ENCODE peak calls at places on chromosome 19, in eight cellular contexts. One of them, this sample, is unnamed.

GRCh38 chr19:30817965-30818364 is 445.8 kb downstream of the ZNF536 start:
- DNase-seq in right lobe of liver: no peak
- DNase-seq in K562: no peak
- DNase-seq in Panc1: no peak
- DNase-seq in mesenchymal stem cell: no peak
- DNase-seq in cardiac muscle cell: no peak
- DNase-seq in neuronal stem cell: no peak
- DNase-seq in CD8-positive, alpha-beta T cell: no peak
- DNase-seq in this sample: no peak

GRCh38 chr19:30516586-30516985 is 144.4 kb downstream of the ZNF536 start:
- DNase-seq in right lobe of liver: no peak
- DNase-seq in K562: no peak
- DNase-seq in Panc1: no peak
- DNase-seq in mesenchymal stem cell: no peak
- DNase-seq in cardiac muscle cell: no peak
- DNase-seq in neuronal stem cell: no peak
- DNase-seq in CD8-positive, alpha-beta T cell: no peak
- DNase-seq in this sample: no peak

GRCh38 chr19:7605490-7606222 is 10.0 kb downstream of the CAMSAP3 start:
- DNase-seq in right lobe of liver: no peak
- DNase-seq in K562: peak; percentile 95
- DNase-seq in Panc1: peak; percentile 12
- DNase-seq in mesenchymal stem cell: peak; percentile 14
- DNase-seq in cardiac muscle cell: no peak
- DNase-seq in neuronal stem cell: no peak
- DNase-seq in CD8-positive, alpha-beta T cell: no peak
- DNase-seq in this sample: peak; percentile 16

GRCh38 chr19:29771708-29772415 is 39.9 kb upstream of the CCNE1 start:
- DNase-seq in right lobe of liver: peak; percentile 66
- DNase-seq in K562: peak; percentile 79
- DNase-seq in Panc1: peak; percentile 28
- DNase-seq in mesenchymal stem cell: peak; percentile 69
- DNase-seq in cardiac muscle cell: peak; percentile 77
- DNase-seq in neuronal stem cell: peak; percentile 38
- DNase-seq in CD8-positive, alpha-beta T cell: no peak
- DNase-seq in this sample: peak; percentile 70

GRCh38 chr19:2733930-2734588 is 5.8 kb downstream of the SLC39A3 start:
- DNase-seq in right lobe of liver: no peak
- DNase-seq in K562: no peak
- DNase-seq in Panc1: no peak
- DNase-seq in mesenchymal stem cell: no peak
- DNase-seq in cardiac muscle cell: no peak
- DNase-seq in neuronal stem cell: no peak
- DNase-seq in CD8-positive, alpha-beta T cell: no peak
- DNase-seq in this sample: no peak

GRCh38 chr19:28330831-28331230 is 882.1 kb downstream of the UQCRFS1 start:
- DNase-seq in right lobe of liver: no peak
- DNase-seq in K562: no peak
- DNase-seq in Panc1: no peak
- DNase-seq in mesenchymal stem cell: no peak
- DNase-seq in cardiac muscle cell: no peak
- DNase-seq in neuronal stem cell: no peak
- DNase-seq in CD8-positive, alpha-beta T cell: no peak
- DNase-seq in this sample: no peak

GRCh38 chr19:51593969-51594773 is 23.1 kb downstream of the ZNF175 start:
- DNase-seq in right lobe of liver: peak; percentile 100
- DNase-seq in K562: peak; percentile 97
- DNase-seq in Panc1: peak; percentile 68
- DNase-seq in mesenchymal stem cell: peak; percentile 97
- DNase-seq in cardiac muscle cell: peak; percentile 99
- DNase-seq in neuronal stem cell: peak; percentile 95
- DNase-seq in CD8-positive, alpha-beta T cell: peak; percentile 95
- DNase-seq in this sample: peak; percentile 99

GRCh38 chr19:13162749-13163608 is 12.8 kb downstream of the IER2 start:
- DNase-seq in right lobe of liver: peak; percentile 99
- DNase-seq in K562: peak; percentile 94
- DNase-seq in Panc1: no peak
- DNase-seq in mesenchymal stem cell: peak; percentile 97
- DNase-seq in cardiac muscle cell: peak; percentile 97
- DNase-seq in neuronal stem cell: peak; percentile 93
- DNase-seq in CD8-positive, alpha-beta T cell: peak; percentile 63
- DNase-seq in this sample: peak; percentile 96

GRCh38 chr19:33241091-33241529 is 15.5 kb upstream of the SLC7A10 start:
- DNase-seq in right lobe of liver: peak; percentile 87
- DNase-seq in K562: no peak
- DNase-seq in Panc1: no peak
- DNase-seq in mesenchymal stem cell: no peak
- DNase-seq in cardiac muscle cell: no peak
- DNase-seq in neuronal stem cell: no peak
- DNase-seq in CD8-positive, alpha-beta T cell: no peak
- DNase-seq in this sample: no peak

GRCh38 chr19:3604987-3605343 is 1.7 kb downstream of the TBXA2R start:
- DNase-seq in right lobe of liver: no peak
- DNase-seq in K562: no peak
- DNase-seq in Panc1: no peak
- DNase-seq in mesenchymal stem cell: no peak
- DNase-seq in cardiac muscle cell: no peak
- DNase-seq in neuronal stem cell: no peak
- DNase-seq in CD8-positive, alpha-beta T cell: peak; percentile 41
- DNase-seq in this sample: no peak

GRCh38 chr19:2791876-2792275 is 6.6 kb downstream of the THOP1 start:
- DNase-seq in right lobe of liver: peak; percentile 73
- DNase-seq in K562: no peak
- DNase-seq in Panc1: no peak
- DNase-seq in mesenchymal stem cell: no peak
- DNase-seq in cardiac muscle cell: no peak
- DNase-seq in neuronal stem cell: no peak
- DNase-seq in CD8-positive, alpha-beta T cell: no peak
- DNase-seq in this sample: no peak

GRCh38 chr19:54462072-54462712 is 1.4 kb downstream of the LENG9 start:
- DNase-seq in right lobe of liver: peak; percentile 63
- DNase-seq in K562: peak; percentile 5
- DNase-seq in Panc1: no peak
- DNase-seq in mesenchymal stem cell: peak; percentile 22
- DNase-seq in cardiac muscle cell: no peak
- DNase-seq in neuronal stem cell: no peak
- DNase-seq in CD8-positive, alpha-beta T cell: no peak
- DNase-seq in this sample: peak; percentile 73

DNA sequence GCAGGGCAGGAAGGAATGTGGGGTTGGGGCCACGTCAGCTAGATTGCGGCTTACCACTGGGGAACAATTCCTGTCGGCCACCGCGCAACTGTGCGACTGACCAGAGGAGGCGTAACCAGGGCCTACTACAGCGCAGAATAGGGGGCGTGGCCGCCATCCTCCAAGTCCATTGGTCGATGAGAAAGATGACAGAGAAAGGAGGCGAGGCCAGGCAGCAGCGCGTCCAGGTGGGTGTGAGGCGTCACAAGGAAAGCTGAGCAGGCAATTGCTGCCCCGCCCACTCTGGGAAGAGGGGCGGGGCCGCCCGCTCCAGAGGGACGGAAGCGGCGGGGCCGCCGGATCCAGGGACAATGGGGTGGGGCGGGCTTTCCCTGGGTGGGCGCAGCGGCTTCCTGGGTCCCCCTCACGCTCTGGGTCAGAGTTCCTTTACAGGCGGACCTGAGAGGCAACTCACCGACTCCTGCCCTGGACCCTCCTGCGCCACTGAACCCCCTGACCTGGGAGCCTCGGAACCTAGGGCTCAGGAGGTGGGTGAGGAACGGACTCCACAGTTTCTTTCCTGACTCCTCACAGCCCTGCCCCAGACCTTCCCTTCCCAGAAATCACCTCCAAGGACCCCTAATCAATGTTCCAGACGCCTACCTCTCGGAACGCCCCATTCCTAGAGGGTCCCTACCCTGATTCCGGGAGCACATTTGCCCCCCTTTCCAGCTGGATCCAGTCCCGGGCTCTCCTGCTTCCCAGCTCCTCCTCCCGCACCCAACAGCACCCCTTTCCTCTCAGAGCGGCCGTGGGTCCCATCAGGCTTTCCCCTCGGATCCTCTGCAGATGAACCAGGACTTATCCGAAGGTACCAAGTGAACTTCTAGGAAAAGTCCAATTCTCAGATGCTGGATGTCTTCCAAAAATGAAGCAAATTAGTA is 101.5 kb upstream of the ZNF492 start:
- DNase-seq in right lobe of liver: no peak
- DNase-seq in K562: no peak
- DNase-seq in Panc1: no peak
- DNase-seq in mesenchymal stem cell: no peak
- DNase-seq in cardiac muscle cell: no peak
- DNase-seq in neuronal stem cell: no peak
- DNase-seq in CD8-positive, alpha-beta T cell: no peak
- DNase-seq in this sample: peak; percentile 95
- H3K4me3 ChIP-seq in right lobe of liver: peak overlapping the region; percentile 16
- H3K4me3 ChIP-seq in K562: no peak overlapping the region
- H3K4me3 ChIP-seq in Panc1: no peak overlapping the region
- H3K4me3 ChIP-seq in mesenchymal stem cell: no peak overlapping the region
- H3K4me3 ChIP-seq in cardiac muscle cell: no peak overlapping the region
- H3K4me3 ChIP-seq in neuronal stem cell: no peak overlapping the region
- H3K4me3 ChIP-seq in CD8-positive, alpha-beta T cell: no peak overlapping the region
- H3K4me3 ChIP-seq in this sample: peak overlapping the region; percentile 48

GRCh38 chr19:37936166-37936565 is 29.2 kb downstream of the SIPA1L3 start:
- DNase-seq in right lobe of liver: peak; percentile 51
- DNase-seq in K562: no peak
- DNase-seq in Panc1: no peak
- DNase-seq in mesenchymal stem cell: no peak
- DNase-seq in cardiac muscle cell: no peak
- DNase-seq in neuronal stem cell: no peak
- DNase-seq in CD8-positive, alpha-beta T cell: no peak
- DNase-seq in this sample: peak; percentile 37
- H3K4me1 ChIP-seq in right lobe of liver: no peaks in the 10 kb centered on the region
- H3K4me1 ChIP-seq in K562: no peaks in the 10 kb centered on the region
- H3K4me1 ChIP-seq in Panc1: peaks cover 26% of the 10 kb centered on the region
- H3K4me1 ChIP-seq in mesenchymal stem cell: peaks cover 18% of the 10 kb centered on the region
- H3K4me1 ChIP-seq in cardiac muscle cell: peaks cover 34% of the 10 kb centered on the region
- H3K4me1 ChIP-seq in neuronal stem cell: peaks cover 10% of the 10 kb centered on the region
- H3K4me1 ChIP-seq in CD8-positive, alpha-beta T cell: no peaks in the 10 kb centered on the region
- H3K4me1 ChIP-seq in this sample: peaks cover 23% of the 10 kb centered on the region

GRCh38 chr19:41235480-41235879 is 16.5 kb downstream of the AXL start:
- DNase-seq in right lobe of liver: no peak
- DNase-seq in K562: no peak
- DNase-seq in Panc1: no peak
- DNase-seq in mesenchymal stem cell: no peak
- DNase-seq in cardiac muscle cell: no peak
- DNase-seq in neuronal stem cell: no peak
- DNase-seq in CD8-positive, alpha-beta T cell: no peak
- DNase-seq in this sample: no peak

GRCh38 chr19:41239961-41240574 is 21.0 kb downstream of the AXL start:
- DNase-seq in right lobe of liver: no peak
- DNase-seq in K562: no peak
- DNase-seq in Panc1: no peak
- DNase-seq in mesenchymal stem cell: no peak
- DNase-seq in cardiac muscle cell: no peak
- DNase-seq in neuronal stem cell: no peak
- DNase-seq in CD8-positive, alpha-beta T cell: no peak
- DNase-seq in this sample: no peak

GRCh38 chr19:41241859-41242258 is 22.3 kb upstream of the HNRNPUL1 start:
- DNase-seq in right lobe of liver: no peak
- DNase-seq in K562: no peak
- DNase-seq in Panc1: no peak
- DNase-seq in mesenchymal stem cell: no peak
- DNase-seq in cardiac muscle cell: no peak
- DNase-seq in neuronal stem cell: no peak
- DNase-seq in CD8-positive, alpha-beta T cell: no peak
- DNase-seq in this sample: no peak

GRCh38 chr19:41238244-41238643 is 19.2 kb downstream of the AXL start:
- DNase-seq in right lobe of liver: no peak
- DNase-seq in K562: no peak
- DNase-seq in Panc1: no peak
- DNase-seq in mesenchymal stem cell: no peak
- DNase-seq in cardiac muscle cell: no peak
- DNase-seq in neuronal stem cell: no peak
- DNase-seq in CD8-positive, alpha-beta T cell: no peak
- DNase-seq in this sample: no peak

GRCh38 chr19:41239363-41239762 is 20.3 kb downstream of the AXL start:
- DNase-seq in right lobe of liver: no peak
- DNase-seq in K562: no peak
- DNase-seq in Panc1: no peak
- DNase-seq in mesenchymal stem cell: no peak
- DNase-seq in cardiac muscle cell: no peak
- DNase-seq in neuronal stem cell: no peak
- DNase-seq in CD8-positive, alpha-beta T cell: no peak
- DNase-seq in this sample: no peak
- H3K36me3 ChIP-seq in right lobe of liver: no peaks in the 10 kb centered on the region
- H3K36me3 ChIP-seq in K562: no peaks in the 10 kb centered on the region
- H3K36me3 ChIP-seq in Panc1: peaks cover under 1% of the 10 kb centered on the region
- H3K36me3 ChIP-seq in mesenchymal stem cell: peaks cover 81% of the 10 kb centered on the region
- H3K36me3 ChIP-seq in cardiac muscle cell: peaks cover 14% of the 10 kb centered on the region
- H3K36me3 ChIP-seq in neuronal stem cell: peaks cover 44% of the 10 kb centered on the region
- H3K36me3 ChIP-seq in CD8-positive, alpha-beta T cell: no peaks in the 10 kb centered on the region
- H3K36me3 ChIP-seq in this sample: no peaks in the 10 kb centered on the region

GRCh38 chr19:36379510-36379819 is 464 bp upstream of the ZFP14 start:
- DNase-seq in right lobe of liver: peak; percentile 54
- DNase-seq in K562: no peak
- DNase-seq in Panc1: no peak
- DNase-seq in mesenchymal stem cell: no peak
- DNase-seq in cardiac muscle cell: no peak
- DNase-seq in neuronal stem cell: no peak
- DNase-seq in CD8-positive, alpha-beta T cell: no peak
- DNase-seq in this sample: no peak

GRCh38 chr19:36371886-36372285 is 7.1 kb downstream of the ZFP14 start:
- DNase-seq in right lobe of liver: no peak
- DNase-seq in K562: no peak
- DNase-seq in Panc1: no peak
- DNase-seq in mesenchymal stem cell: no peak
- DNase-seq in cardiac muscle cell: no peak
- DNase-seq in neuronal stem cell: no peak
- DNase-seq in CD8-positive, alpha-beta T cell: no peak
- DNase-seq in this sample: no peak

GRCh38 chr19:36378625-36379509 is at the start of gene ZFP14:
- DNase-seq in right lobe of liver: peak; percentile 97
- DNase-seq in K562: peak; percentile 98
- DNase-seq in Panc1: peak; percentile 82
- DNase-seq in mesenchymal stem cell: peak; percentile 94
- DNase-seq in cardiac muscle cell: peak; percentile 96
- DNase-seq in neuronal stem cell: peak; percentile 93
- DNase-seq in CD8-positive, alpha-beta T cell: peak; percentile 91
- DNase-seq in this sample: peak; percentile 92

GRCh38 chr19:36373638-36374156 is 5.3 kb downstream of the ZFP14 start:
- DNase-seq in right lobe of liver: no peak
- DNase-seq in K562: no peak
- DNase-seq in Panc1: no peak
- DNase-seq in mesenchymal stem cell: no peak
- DNase-seq in cardiac muscle cell: no peak
- DNase-seq in neuronal stem cell: no peak
- DNase-seq in CD8-positive, alpha-beta T cell: no peak
- DNase-seq in this sample: no peak

DNA sequence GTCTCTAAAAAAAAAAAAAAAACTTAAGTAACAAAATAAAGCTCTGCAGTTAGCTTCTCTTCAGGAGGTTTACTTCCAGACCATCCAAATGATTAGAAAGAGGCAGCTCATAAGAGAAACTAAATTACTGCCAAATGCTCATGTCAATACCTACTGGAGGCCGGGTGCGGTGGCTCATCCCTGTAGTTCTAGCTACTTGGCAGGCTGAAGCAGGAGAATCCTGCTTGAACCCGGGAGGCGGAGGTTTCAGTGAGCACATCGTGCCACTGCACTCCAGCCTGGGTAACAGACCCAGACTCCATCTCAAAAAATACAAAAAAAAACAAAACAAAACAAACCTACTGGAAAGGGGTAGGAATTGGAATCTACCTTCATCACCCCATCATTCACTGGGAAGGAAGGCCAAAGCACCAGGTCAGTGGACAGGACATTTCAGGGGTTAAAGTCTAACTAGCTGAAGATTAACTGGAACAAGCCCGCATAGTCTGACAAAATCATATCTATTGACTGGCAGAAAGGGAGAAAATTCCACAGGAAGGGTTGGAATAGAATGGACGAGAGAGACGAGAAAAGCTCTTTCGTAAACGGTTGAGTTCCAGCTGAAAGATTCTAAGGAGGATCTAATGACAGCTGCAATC is 1.3 kb downstream of the ZFP14 start:
- DNase-seq in right lobe of liver: no peak
- DNase-seq in K562: no peak
- DNase-seq in Panc1: no peak
- DNase-seq in mesenchymal stem cell: no peak
- DNase-seq in cardiac muscle cell: no peak
- DNase-seq in neuronal stem cell: no peak
- DNase-seq in CD8-positive, alpha-beta T cell: no peak
- DNase-seq in this sample: no peak
- H3K4me3 ChIP-seq in right lobe of liver: peak overlapping the region; percentile 80
- H3K4me3 ChIP-seq in K562: no peak overlapping the region
- H3K4me3 ChIP-seq in Panc1: peak overlapping the region; percentile 93
- H3K4me3 ChIP-seq in mesenchymal stem cell: peak overlapping the region; percentile 89
- H3K4me3 ChIP-seq in cardiac muscle cell: peak overlapping the region; percentile 88
- H3K4me3 ChIP-seq in neuronal stem cell: peak overlapping the region; percentile 94
- H3K4me3 ChIP-seq in CD8-positive, alpha-beta T cell: no peak overlapping the region
- H3K4me3 ChIP-seq in this sample: no peak overlapping the region